ENCODE peak calls at places on chromosomes 3 and 15, in five cellular contexts. P is K562, U is ovary, F is heart left ventricle, I is A549. Q is an unnamed sample.
A peak's percentile ranks its signal among the peaks of the same experiment; 100 is the strongest.

GRCh38 chr3:38138347-38139190 is at the start of gene MYD88:
- DNase-seq in P (peak; percentile 87), U (peak; percentile 79), F (peak; percentile 91), I (peak; percentile 55), Q (peak; percentile 76)

GRCh38 chr3:184543848-184544512 is 17.6 kb upstream of the EPHB3 start:
- DNase-seq in P (peak; percentile 82), U (peak; percentile 81), F (peak; percentile 64), I (peak; percentile 66), Q (peak; percentile 87)

GRCh38 chr3:72579191-72579580 is 269.1 kb downstream of the SHQ1 start:
- DNase-seq in P (no peak), U (no peak), F (no peak), I (no peak), Q (no peak)

GRCh38 chr15:88509321-88509720 is 37.2 kb downstream of the DET1 start:
- DNase-seq in P (no peak), U (no peak), F (no peak), I (no peak), Q (no peak)

GRCh38 chr3:134326760-134327593 is 47.3 kb downstream of the AMOTL2 start:
- DNase-seq in P (no peak), U (peak; percentile 69), F (peak; percentile 45), I (no peak), Q (no peak)

GRCh38 chr15:73887481-73887880 is 14.1 kb downstream of the TBC1D21 start:
- DNase-seq in P (no peak), U (no peak), F (no peak), I (no peak), Q (no peak)

GRCh38 chr3:112132975-112133448 is at the start of gene GCSAM:
- DNase-seq in P (no peak), U (no peak), F (peak; percentile 70), I (no peak), Q (no peak)

GRCh38 chr3:117562000-117562399 is 852.4 kb downstream of the TUSC7 start:
- DNase-seq in P (no peak), U (no peak), F (no peak), I (no peak), Q (no peak)

GRCh38 chr3:113329757-113330156 is 111.5 kb downstream of the CFAP44 start:
- DNase-seq in P (no peak), U (no peak), F (no peak), I (no peak), Q (no peak)

GRCh38 chr3:127763816-127764215 is 58.5 kb downstream of the MGLL start:
- DNase-seq in P (no peak), U (no peak), F (no peak), I (no peak), Q (no peak)

GRCh38 chr3:159620873-159621272 is 367.8 kb upstream of the IL12A start:
- DNase-seq in P (no peak), U (no peak), F (no peak), I (peak; percentile 58), Q (no peak)

GRCh38 chr3:46617941-46618340 is 5.6 kb downstream of the FAM240A start:
- DNase-seq in P (no peak), U (no peak), F (no peak), I (no peak), Q (no peak)

GRCh38 chr3:75272708-75273107 is 391.4 kb upstream of the FRG2C start:
- DNase-seq in P (no peak), U (no peak), F (no peak), I (no peak), Q (no peak)

GRCh38 chr3:170107926-170108325 is 70.1 kb downstream of the GPR160 start:
- DNase-seq in P (no peak), U (no peak), F (no peak), I (no peak), Q (no peak)

GRCh38 chr3:89171681-89172080 is 64.3 kb downstream of the EPHA3 start:
- DNase-seq in P (no peak), U (no peak), F (no peak), I (no peak), Q (peak; percentile 2)

GRCh38 chr15:72199721-72200212 is 2.2 kb upstream of the GRAMD2A start:
- DNase-seq in P (peak; percentile 75), U (peak; percentile 74), F (peak; percentile 86), I (peak; percentile 93), Q (peak; percentile 71)

GRCh38 chr15:67777773-67778172 is 47.5 kb upstream of the SKOR1 start:
- DNase-seq in P (no peak), U (no peak), F (no peak), I (no peak), Q (no peak)

GRCh38 chr3:102074951-102075350 is 225.6 kb downstream of the NFKBIZ start:
- DNase-seq in P (no peak), U (no peak), F (no peak), I (no peak), Q (no peak)

GRCh38 chr3:112632596-112632995 is 8.3 kb downstream of the CCDC80 start:
- DNase-seq in P (no peak), U (no peak), F (no peak), I (no peak), Q (no peak)

GRCh38 chr15:68022061-68022460 is 32.1 kb upstream of the PIAS1 start:
- DNase-seq in P (no peak), U (no peak), F (peak; percentile 32), I (no peak), Q (no peak)

GRCh38 chr3:72155391-72156064 is 370.6 kb upstream of the PROK2 start:
- DNase-seq in P (peak; percentile 71), U (peak; percentile 73), F (peak; percentile 72), I (peak; percentile 41), Q (no peak)

GRCh38 chr3:173747427-173747826 is 349.9 kb downstream of the NLGN1 start:
- DNase-seq in P (no peak), U (no peak), F (no peak), I (no peak), Q (no peak)

GRCh38 chr15:38557855-38558713 is 6.5 kb downstream of the RASGRP1 start:
- DNase-seq in P (no peak), U (no peak), F (no peak), I (no peak), Q (no peak)

GRCh38 chr3:80688814-80689213 is 921.0 kb upstream of the ROBO1 start:
- DNase-seq in P (peak; percentile 1), U (no peak), F (no peak), I (no peak), Q (no peak)

GRCh38 chr3:20668411-20668810 is 482.4 kb upstream of the SGO1 start:
- DNase-seq in P (peak; percentile 38), U (no peak), F (peak; percentile 15), I (no peak), Q (no peak)

GRCh38 chr15:60396964-60397771 is 618 bp downstream of the ANXA2 start:
- DNase-seq in P (peak; percentile 92), U (peak; percentile 62), F (peak; percentile 83), I (peak; percentile 69), Q (peak; percentile 63)

GRCh38 chr15:76994001-76994400 is 925 bp upstream of the PSTPIP1 start:
- DNase-seq in P (no peak), U (no peak), F (peak; percentile 65), I (no peak), Q (no peak)

GRCh38 chr15:76996076-76996525 is 1.2 kb downstream of the PSTPIP1 start:
- DNase-seq in P (no peak), U (no peak), F (no peak), I (no peak), Q (no peak)

GRCh38 chr15:76994496-76994895 is 430 bp upstream of the PSTPIP1 start:
- DNase-seq in P (no peak), U (peak; percentile 8), F (no peak), I (no peak), Q (no peak)

GRCh38 chr15:76996526-76997401 is 1.8 kb downstream of the PSTPIP1 start:
- DNase-seq in P (no peak), U (peak; percentile 38), F (peak; percentile 62), I (no peak), Q (no peak)

DNA sequence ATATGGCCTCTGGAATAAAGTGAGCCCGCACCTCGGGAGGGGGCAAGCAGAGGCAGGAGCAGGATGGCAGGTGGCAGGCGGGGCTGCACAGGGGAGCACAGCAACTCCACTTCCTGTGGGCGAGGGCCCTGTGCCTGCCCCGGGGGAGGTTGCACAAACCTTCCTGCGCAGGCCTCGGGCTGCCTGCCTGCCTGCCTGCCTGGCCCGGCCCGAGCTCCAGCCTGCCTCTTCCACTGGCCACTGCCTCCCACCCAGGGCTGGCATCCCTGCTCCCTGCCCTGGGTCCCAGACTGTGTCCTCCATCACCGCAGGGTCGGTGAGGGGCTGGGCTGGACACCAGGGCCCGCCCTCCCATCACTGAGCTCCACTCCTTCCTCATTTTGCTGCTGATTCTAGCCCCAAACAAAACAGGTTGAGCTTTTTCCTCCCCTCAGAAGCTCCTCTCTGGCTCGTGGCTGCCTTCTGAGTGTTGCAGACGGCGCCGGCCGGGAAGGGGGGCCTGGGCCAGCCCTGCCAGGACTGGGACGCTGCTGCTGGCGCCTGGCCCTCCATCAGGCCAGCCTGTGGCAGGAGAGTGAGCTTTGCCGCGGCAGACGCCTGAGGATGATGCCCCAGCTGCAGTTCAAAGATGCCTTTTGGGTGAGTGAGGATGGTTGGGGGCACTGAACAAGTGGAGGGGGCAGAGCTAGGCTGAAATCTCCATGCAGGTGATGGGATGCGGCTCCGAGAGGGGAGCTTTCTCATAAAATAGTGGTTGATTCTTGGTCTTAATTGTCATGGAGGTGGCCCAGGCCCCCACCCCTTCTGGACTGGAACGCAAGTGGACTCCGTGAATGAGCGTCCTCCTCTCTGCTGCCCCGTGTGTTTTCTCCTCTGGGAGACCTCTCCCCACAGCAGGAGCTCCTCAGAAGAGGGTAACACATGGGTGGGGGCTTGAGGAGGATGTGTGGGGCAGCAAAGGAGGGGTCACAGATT is at the start of gene PSTPIP1:
- DNase-seq in P (no peak), U (peak; percentile 30), F (peak; percentile 62), I (no peak), Q (no peak)
- TF ChIP-seq POLR2A in P (no peak), U (no peak), F (no peak), I (no peak), Q (no peak)

DNA sequence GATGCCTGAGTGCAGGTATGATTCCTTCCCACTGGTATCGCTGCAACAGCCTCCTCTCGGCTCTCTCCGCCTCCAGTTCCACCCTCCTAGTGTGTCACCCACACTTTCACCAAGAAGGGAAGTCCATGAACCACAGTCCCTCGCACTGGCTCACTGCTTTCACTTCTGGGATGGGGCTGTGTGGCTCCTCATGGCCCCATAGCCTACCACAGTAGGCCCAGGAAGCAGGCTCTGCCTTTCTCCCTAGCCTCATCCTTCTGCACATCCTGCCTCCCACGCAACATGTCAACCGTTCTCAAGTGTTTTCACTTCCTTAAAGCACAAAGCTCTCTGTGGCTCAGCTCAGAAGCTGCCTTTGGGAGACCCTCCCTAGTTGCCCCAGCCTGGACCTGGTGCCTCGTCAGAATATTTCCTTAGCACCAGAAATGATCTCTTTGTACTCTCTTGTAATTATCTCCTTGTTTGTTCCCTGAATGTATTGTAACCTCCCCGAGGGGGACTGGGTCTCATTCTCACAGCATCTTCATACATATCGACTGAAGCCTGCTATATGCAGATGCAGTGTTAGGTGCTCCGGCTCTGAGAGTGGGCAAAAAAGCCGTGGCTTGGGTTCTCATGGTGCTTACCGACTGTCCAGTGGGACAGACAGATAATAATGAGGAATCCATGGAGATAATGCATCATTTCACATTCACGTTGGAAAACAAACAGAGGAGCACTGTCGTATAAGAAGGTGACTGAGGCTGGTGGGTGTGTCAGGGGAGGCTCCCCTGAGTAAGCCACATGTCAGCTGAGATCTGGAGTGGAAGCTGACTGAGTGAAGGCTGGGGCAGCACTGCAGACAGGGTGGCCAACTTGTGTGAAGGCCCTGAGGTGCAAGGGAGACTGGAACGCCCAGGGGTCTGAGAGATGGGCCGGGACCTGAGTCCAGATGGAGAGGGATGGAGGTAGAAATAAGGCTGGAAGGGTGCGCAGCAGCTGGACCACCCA is 107.1 kb downstream of the DGKG start:
- DNase-seq in P (no peak), U (no peak), F (peak; percentile 42), I (no peak), Q (no peak)
- TF ChIP-seq POLR2A in P (no peak), U (no peak), F (no peak), I (no peak), Q (no peak)

GRCh38 chr3:148991219-148992026 is at the start of gene GYG1:
- DNase-seq in P (peak; percentile 85), U (peak; percentile 87), F (peak; percentile 89), I (peak; percentile 82), Q (peak; percentile 90)
- TF ChIP-seq POLR2A in P (peak; percentile 80), U (peak; percentile 85), F (peak; percentile 81), I (peak; percentile 93), Q (peak; percentile 63)

GRCh38 chr3:157159762-157160651 is at the start of gene CCNL1:
- DNase-seq in P (peak; percentile 98), U (peak; percentile 98), F (peak; percentile 98), I (peak; percentile 83), Q (peak; percentile 99)
- TF ChIP-seq POLR2A in P (peak; percentile 99), U (peak; percentile 100), F (peak; percentile 94), I (peak; percentile 95), Q (peak; percentile 100)

Q was measured in erythroblast.